ENCODE peak calls at places on chromosomes 11 and 22, in seven cellular contexts. A is chondrocyte; Q is astrocyte of the hippocampus; F is GM12878; X is stimulated activated CD4-positive, alpha-beta T cell treated with anti-CD3 and anti-CD28 coated beads, Interleukin-4, amount 100 ng/mL, for 48 hours; P is non-pigmented ciliary epithelial cell; V is foreskin fibroblast. R is an unnamed sample.

GRCh38 chr22:35275580-35275979 is 18.3 kb downstream of the HMGXB4 start:
- DNase-seq in A (no peak), Q (peak; percentile 9), F (no peak), X (no peak), P (no peak), V (peak; percentile 26), R (no peak)

GRCh38 chr11:90168571-90168970 is 34.1 kb downstream of the NAALAD2 start:
- DNase-seq in A (no peak), Q (no peak), F (no peak), X (no peak), P (no peak), V (no peak), R (no peak)

GRCh38 chr11:4763096-4763495 is 6.6 kb downstream of the OR51F1 start:
- DNase-seq in A (no peak), Q (no peak), F (peak; percentile 20), X (no peak), P (no peak), V (no peak), R (no peak)

GRCh38 chr11:2445107-2445947 is 519 bp downstream of the KCNQ1 start:
- DNase-seq in A (peak; percentile 52), Q (peak; percentile 16), F (no peak), X (no peak), P (no peak), V (no peak), R (no peak)

GRCh38 chr11:65634440-65634839 is 3.5 kb upstream of the SIPA1 start:
- DNase-seq in A (no peak), Q (no peak), F (no peak), X (no peak), P (no peak), V (no peak), R (no peak)

GRCh38 chr11:88807349-88807748 is 258.4 kb downstream of the GRM5 start:
- DNase-seq in A (no peak), Q (no peak), F (no peak), X (no peak), P (no peak), V (no peak), R (no peak)

GRCh38 chr22:23222033-23222840 is 41.9 kb downstream of the BCR start:
- DNase-seq in A (no peak), Q (no peak), F (no peak), X (no peak), P (no peak), V (no peak), R (no peak)

GRCh38 chr11:2525941-2526807 is 81.4 kb downstream of the KCNQ1 start:
- DNase-seq in A (peak; percentile 87), Q (no peak), F (no peak), X (no peak), P (no peak), V (no peak), R (no peak)

GRCh38 chr11:129992161-129992944 is 10.3 kb downstream of the PRDM10 start:
- DNase-seq in A (no peak), Q (peak; percentile 53), F (no peak), X (peak; percentile 16), P (no peak), V (no peak), R (no peak)

GRCh38 chr11:123030517-123030916 is 31.4 kb downstream of the HSPA8 start:
- DNase-seq in A (no peak), Q (no peak), F (no peak), X (no peak), P (no peak), V (no peak), R (no peak)

GRCh38 chr22:49487950-49488349 is 339.7 kb downstream of the BRD1 start:
- DNase-seq in A (no peak), Q (no peak), F (no peak), X (no peak), P (no peak), V (no peak), R (no peak)

GRCh38 chr11:94511932-94512781 is at the start of gene C11orf97:
- DNase-seq in A (peak; percentile 65), Q (peak; percentile 76), F (no peak), X (peak; percentile 32), P (no peak), V (no peak), R (no peak)

GRCh38 chr11:19803506-19803998 is 90.9 kb downstream of the NAV2 start:
- DNase-seq in A (no peak), Q (no peak), F (no peak), X (no peak), P (no peak), V (no peak), R (no peak)

GRCh38 chr11:63986932-63987513 is 785 bp downstream of the OTUB1 start:
- DNase-seq in A (no peak), Q (no peak), F (no peak), X (no peak), P (no peak), V (no peak), R (no peak)

GRCh38 chr11:113971506-113972195 is 3.3 kb upstream of the HTR3A start:
- DNase-seq in A (no peak), Q (no peak), F (no peak), X (no peak), P (no peak), V (no peak), R (no peak)

R was measured in GM12864.